ENCODE peak calls at places on chromosome 12, in five cellular contexts. R, B, Y, J and S are unnamed samples. For H3K4me1 and H3K9me3, the result is how much of the 10 kb centered on the place peaks cover.

GRCh38 chr12:32811686-32812392 is 56.1 kb upstream of the YARS2 start:
- DNase-seq in R (no peak), B (no peak), Y (no peak), J (no peak), S (no peak)

GRCh38 chr12:107360472-107360871 is 267.1 kb upstream of the CRY1 start:
- DNase-seq in R (no peak), B (no peak), Y (no peak), J (no peak), S (no peak)

GRCh38 chr12:27493260-27493935 is 30.6 kb upstream of the PPFIBP1 start:
- DNase-seq in R (no peak), B (no peak), Y (no peak), J (no peak), S (no peak)

GRCh38 chr12:48824112-48824511 is 5.8 kb downstream of the CACNB3 start:
- DNase-seq in R (no peak), B (no peak), Y (no peak), J (no peak), S (no peak)

GRCh38 chr12:96070670-96071279 is 35.4 kb upstream of the LTA4H start:
- DNase-seq in R (peak), B (no peak), Y (no peak), J (no peak), S (no peak)

GRCh38 chr12:76562158-76562557 is 2.6 kb upstream of the OSBPL8 start:
- DNase-seq in R (no peak), B (no peak), Y (no peak), J (no peak), S (no peak)

GRCh38 chr12:16726879-16727278 is 120.9 kb upstream of the LMO3 start:
- DNase-seq in R (no peak), B (peak), Y (no peak), J (no peak), S (no peak)

GRCh38 chr12:106106892-106107291 is 31.9 kb downstream of the NUAK1 start:
- DNase-seq in R (no peak), B (no peak), Y (no peak), J (peak), S (no peak)

GRCh38 chr12:118737985-118738540 is 243.3 kb upstream of the SRRM4 start:
- DNase-seq in R (no peak), B (no peak), Y (no peak), J (no peak), S (no peak)

GRCh38 chr12:69475237-69475984 is 5.2 kb downstream of the FRS2 start:
- DNase-seq in R (no peak), B (no peak), Y (no peak), J (no peak), S (no peak)

GRCh38 chr12:118813778-118814359 is 167.5 kb upstream of the SRRM4 start:
- DNase-seq in R (no peak), B (no peak), Y (no peak), J (no peak), S (no peak)

GRCh38 chr12:45893240-45893639 is 97.1 kb downstream of the SCAF11 start:
- DNase-seq in R (no peak), B (no peak), Y (no peak), J (no peak), S (no peak)

GRCh38 chr12:29744365-29744764 is 39.4 kb downstream of the TMTC1 start:
- DNase-seq in R (no peak), B (no peak), Y (no peak), J (no peak), S (no peak)

GRCh38 chr12:29743072-29743471 is 40.7 kb downstream of the TMTC1 start:
- DNase-seq in R (no peak), B (no peak), Y (no peak), J (peak), S (no peak)

GRCh38 chr12:29743801-29744200 is 39.9 kb downstream of the TMTC1 start:
- DNase-seq in R (peak), B (no peak), Y (no peak), J (peak), S (no peak)

GRCh38 chr12:29741342-29742241 is 42.1 kb downstream of the TMTC1 start:
- DNase-seq in R (no peak), B (no peak), Y (no peak), J (no peak), S (no peak)

GRCh38 chr12:29742646-29743045 is 41.1 kb downstream of the TMTC1 start:
- DNase-seq in R (no peak), B (no peak), Y (no peak), J (no peak), S (no peak)
- H3K4me1 ChIP-seq in R (under half), B (under half), Y (under half), J (half or more), S (half or more)

GRCh38 chr12:79223210-79223609 is 358.6 kb downstream of the SYT1 start:
- DNase-seq in R (no peak), B (no peak), Y (no peak), J (no peak), S (no peak)

DNA sequence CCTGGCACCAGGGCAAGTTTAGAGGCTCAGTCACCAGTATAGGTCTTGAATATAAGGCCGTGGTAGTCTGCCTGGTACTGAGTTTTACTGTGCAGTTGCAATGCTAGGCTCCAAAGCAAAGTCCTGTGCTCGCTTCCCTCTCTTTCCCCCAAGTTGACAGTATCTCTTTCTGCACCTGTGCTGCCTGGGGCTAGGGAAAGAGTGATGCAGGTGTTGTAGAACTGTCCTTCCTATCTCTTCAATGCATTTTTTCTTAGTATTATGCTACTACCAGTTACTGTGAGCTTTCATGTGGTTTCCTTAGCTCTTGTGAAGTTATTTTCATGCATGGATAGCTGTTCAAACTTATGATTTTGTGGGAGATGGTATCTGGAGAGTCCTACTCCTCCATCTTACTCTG is 359.2 kb downstream of the SYT1 start:
- DNase-seq in R (no peak), B (no peak), Y (no peak), J (no peak), S (no peak)
- H3K9me3 ChIP-seq in R (under half), B (under half), Y (under half), J (under half), S (under half)

DNA sequence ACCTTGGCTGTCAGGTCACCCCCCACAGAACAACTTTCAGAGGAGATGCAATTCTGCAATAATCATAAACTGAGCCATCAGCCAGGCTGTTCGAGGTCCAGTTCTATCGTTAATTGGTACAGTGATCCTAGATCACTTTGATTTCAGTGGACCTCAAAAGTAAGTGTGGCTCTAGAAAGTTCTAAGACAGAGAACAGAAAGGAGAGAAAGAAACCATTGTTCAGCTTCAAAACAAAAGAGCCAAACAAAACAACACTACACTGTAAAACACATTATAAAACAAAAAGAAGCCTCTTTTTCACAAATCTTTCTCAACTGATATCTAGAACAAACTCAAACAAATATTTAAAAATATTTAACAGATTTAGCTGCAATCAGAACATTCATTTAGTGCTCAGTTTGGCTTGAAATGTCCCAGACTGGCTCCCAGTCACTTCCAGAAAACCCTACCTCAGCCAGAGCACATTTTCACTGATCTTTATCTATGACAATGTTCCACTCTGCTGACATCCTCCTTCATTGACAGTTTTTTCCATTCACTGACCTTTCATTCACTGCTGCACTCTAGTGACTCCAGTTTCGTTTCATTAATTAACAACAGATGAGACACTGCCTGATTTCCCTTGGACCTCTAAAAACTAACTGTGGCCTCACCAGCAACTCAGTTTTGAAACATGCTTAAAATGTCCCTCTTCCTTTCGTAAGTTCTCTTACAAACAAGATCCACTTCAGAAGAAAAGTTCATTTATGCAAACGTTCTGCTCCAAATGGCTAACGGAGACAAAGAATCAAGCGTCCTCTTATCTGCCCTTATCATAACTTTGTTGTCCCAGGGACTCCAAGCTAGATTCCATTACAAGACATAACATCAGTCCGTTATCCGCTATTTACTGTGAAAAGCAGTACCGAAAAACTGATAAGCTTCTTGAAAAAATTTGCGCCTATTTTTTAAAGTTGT is 56.8 kb downstream of the DUSP16 start:
- DNase-seq in R (peak), B (no peak), Y (no peak), J (no peak), S (no peak)
- H3K4me1 ChIP-seq in R (under half), B (under half), Y (under half), J (half or more), S (under half)

GRCh38 chr12:132397152-132397933 is 68.0 kb upstream of the GALNT9 start:
- DNase-seq in R (no peak), B (no peak), Y (no peak), J (no peak), S (no peak)

GRCh38 chr12:132393991-132394949 is 64.9 kb upstream of the GALNT9 start:
- DNase-seq in R (no peak), B (no peak), Y (no peak), J (no peak), S (no peak)

GRCh38 chr12:132395192-132395907 is 66.0 kb upstream of the GALNT9 start:
- DNase-seq in R (no peak), B (no peak), Y (no peak), J (no peak), S (no peak)

GRCh38 chr12:132396657-132397056 is 67.3 kb upstream of the GALNT9 start:
- DNase-seq in R (no peak), B (no peak), Y (no peak), J (no peak), S (no peak)

DNA sequence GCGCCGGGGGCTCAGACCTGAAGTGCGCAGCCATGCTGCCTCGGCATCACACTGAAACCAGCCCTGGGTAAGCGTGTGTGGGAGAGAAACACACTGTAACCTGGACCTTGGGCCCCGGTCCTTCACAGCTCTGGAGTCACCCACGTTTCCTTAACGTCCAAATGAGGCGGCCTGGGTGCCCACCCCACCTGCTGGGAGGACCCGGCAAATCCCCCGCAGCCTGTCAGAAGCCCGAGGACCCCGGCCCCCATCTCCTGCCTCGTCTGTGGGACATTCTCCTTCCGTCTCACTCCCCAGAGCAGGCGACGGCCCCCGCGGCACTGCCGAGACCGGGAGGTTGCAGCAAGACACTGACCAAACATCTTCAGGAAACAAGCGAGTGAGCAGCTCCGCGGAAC is 66.5 kb upstream of the GALNT9 start:
- DNase-seq in R (no peak), B (no peak), Y (no peak), J (no peak), S (no peak)
- H3K9me3 ChIP-seq in R (under half), B (under half), Y (under half), J (under half), S (under half)

DNA sequence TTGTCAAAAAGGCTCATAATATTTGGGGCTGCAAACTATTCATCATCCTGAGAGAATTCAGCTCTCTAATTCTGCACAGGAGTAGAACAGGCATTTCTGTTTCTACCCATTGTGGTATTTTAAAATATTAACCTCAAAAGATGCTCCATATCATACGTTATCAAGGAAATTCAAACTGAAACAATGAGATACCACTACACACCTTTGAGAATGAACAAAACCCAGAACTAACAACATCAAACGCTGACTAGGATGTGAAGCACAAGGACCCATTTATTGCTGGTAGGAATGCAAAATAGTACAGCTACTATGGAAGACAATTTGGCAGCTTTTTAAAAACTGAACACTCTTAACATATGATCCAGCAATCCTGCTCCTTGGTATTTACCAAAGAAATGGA is 171.8 kb downstream of the DUSP6 start:
- DNase-seq in R (no peak), B (no peak), Y (no peak), J (no peak), S (no peak)
- H3K4me1 ChIP-seq in R (under half), B (under half), Y (under half), J (under half), S (under half)

GRCh38 chr12:92389466-92389865 is 243.8 kb upstream of the BTG1 start:
- DNase-seq in R (no peak), B (no peak), Y (no peak), J (no peak), S (no peak)
- H3K9me3 ChIP-seq in R (under half), B (under half), Y (under half), J (under half), S (under half)

GRCh38 chr12:113552760-113553159 is 81.1 kb upstream of the LHX5 start:
- DNase-seq in R (no peak), B (no peak), Y (no peak), J (no peak), S (no peak)

GRCh38 chr12:113548467-113548866 is 76.8 kb upstream of the LHX5 start:
- DNase-seq in R (no peak), B (no peak), Y (no peak), J (no peak), S (no peak)

GRCh38 chr12:113551563-113551962 is 79.9 kb upstream of the LHX5 start:
- DNase-seq in R (no peak), B (no peak), Y (no peak), J (no peak), S (no peak)

DNA sequence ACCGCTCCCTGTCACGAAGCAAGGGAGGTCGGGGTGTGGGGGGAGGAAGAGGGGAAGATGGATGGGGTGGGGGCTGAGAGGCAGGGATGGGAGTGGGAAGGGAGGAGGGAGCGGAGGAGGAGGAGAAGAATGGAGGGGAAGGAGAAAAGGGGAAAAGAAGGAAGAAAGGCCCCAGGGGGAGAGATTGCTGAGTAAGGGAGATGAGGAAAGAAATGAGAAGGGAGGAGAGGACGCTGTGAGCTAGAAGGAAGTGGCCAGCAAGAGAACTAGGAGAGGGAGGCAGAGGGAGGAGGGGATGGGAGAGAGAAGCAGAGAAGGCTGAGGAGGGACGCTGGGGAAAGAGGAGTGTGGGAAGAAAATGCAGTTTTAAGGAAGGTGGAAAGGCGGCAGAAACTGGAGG is 75.5 kb upstream of the LHX5 start:
- DNase-seq in R (no peak), B (no peak), Y (no peak), J (no peak), S (no peak)
- H3K4me1 ChIP-seq in R (under half), B (under half), Y (under half), J (under half), S (under half)

DNA sequence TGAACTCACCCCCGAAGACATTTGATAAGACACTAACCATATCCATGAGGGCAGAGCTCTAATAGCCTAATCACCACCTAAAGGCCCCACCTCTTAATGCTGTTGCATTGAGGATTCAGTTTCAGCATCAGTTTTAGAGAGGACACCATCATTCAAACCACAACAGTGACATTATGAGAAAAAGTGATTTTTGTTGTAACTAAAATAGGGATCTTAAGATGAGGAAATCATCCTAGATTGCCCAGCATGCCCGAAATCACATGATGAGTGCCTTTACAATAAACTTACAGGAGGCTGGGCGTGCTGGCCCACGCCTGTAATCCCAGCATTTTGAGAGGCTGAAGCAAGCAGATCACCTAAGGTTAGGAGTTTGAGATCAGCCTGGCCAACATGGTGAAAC is 9.7 kb upstream of the GLT1D1 start:
- DNase-seq in R (no peak), B (no peak), Y (peak), J (no peak), S (no peak)
- H3K9me3 ChIP-seq in R (under half), B (under half), Y (under half), J (under half), S (under half)

DNA sequence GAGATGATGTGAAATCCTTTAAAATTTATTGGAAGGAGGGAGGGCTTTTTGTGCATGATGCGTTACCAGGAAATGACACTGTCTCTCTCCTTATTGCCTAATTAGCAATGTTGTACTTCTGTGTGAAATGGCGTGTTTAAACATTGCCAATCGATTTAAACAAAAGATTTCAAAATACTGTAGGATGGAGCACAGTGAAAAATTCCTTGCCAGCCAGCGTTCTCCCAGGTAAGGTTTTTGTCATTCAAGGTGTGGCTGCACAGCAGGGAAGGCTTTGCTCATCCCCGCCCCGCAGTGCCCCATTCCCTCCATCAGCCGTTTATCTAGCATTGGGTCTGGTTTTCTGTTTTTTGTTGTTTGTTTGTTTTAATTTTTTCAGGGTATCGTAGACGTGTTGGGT is 137.3 kb downstream of the CACNA1C start:
- DNase-seq in R (no peak), B (no peak), Y (no peak), J (no peak), S (no peak)
- H3K4me1 ChIP-seq in R (under half), B (under half), Y (under half), J (under half), S (under half)